ENCODE peak calls at places on chromosomes 2 and 18, in six cellular contexts. N, K, F, X, I and W are unnamed samples.

GRCh38 chr2:7773362-7773973 is 856.3 kb downstream of the RNF144A start:
- DNase-seq in N (no peak), K (no peak), F (no peak), X (peak), I (no peak), W (no peak)

GRCh38 chr18:48547456-48548403 is 8.9 kb downstream of the CTIF start:
- DNase-seq in N (no peak), K (no peak), F (no peak), X (no peak), I (no peak), W (no peak)

GRCh38 chr2:60794271-60794863 is 38.3 kb downstream of the PAPOLG start:
- DNase-seq in N (no peak), K (no peak), F (no peak), X (no peak), I (no peak), W (peak)

GRCh38 chr2:42223067-42223636 is 54.0 kb downstream of the EML4 start:
- DNase-seq in N (no peak), K (no peak), F (no peak), X (no peak), I (no peak), W (no peak)

GRCh38 chr2:134258684-134259408 is 5.0 kb downstream of the MGAT5 start:
- DNase-seq in N (no peak), K (peak), F (no peak), X (no peak), I (peak), W (no peak)

GRCh38 chr2:148887349-148888002 is 12.4 kb downstream of the KIF5C start:
- DNase-seq in N (no peak), K (no peak), F (no peak), X (no peak), I (no peak), W (no peak)

GRCh38 chr2:108383146-108383830 is 5.5 kb downstream of the SULT1C4 start:
- DNase-seq in N (no peak), K (no peak), F (peak), X (no peak), I (no peak), W (no peak)

GRCh38 chr18:74183110-74183509 is 34.8 kb downstream of the TIMM21 start:
- DNase-seq in N (no peak), K (no peak), F (no peak), X (no peak), I (no peak), W (no peak)

GRCh38 chr2:150544731-150545130 is 57.3 kb upstream of the RND3 start:
- DNase-seq in N (no peak), K (no peak), F (no peak), X (no peak), I (no peak), W (no peak)

GRCh38 chr2:127104881-127105655 is 1.9 kb downstream of the BIN1 start:
- DNase-seq in N (no peak), K (no peak), F (no peak), X (peak), I (no peak), W (no peak)

GRCh38 chr2:182625814-182626213 is 90.2 kb upstream of the DNAJC10 start:
- DNase-seq in N (no peak), K (no peak), F (no peak), X (no peak), I (no peak), W (no peak)

GRCh38 chr2:2887772-2888387 is 489.7 kb downstream of the EIPR1 start:
- DNase-seq in N (no peak), K (no peak), F (no peak), X (no peak), I (no peak), W (no peak)

GRCh38 chr2:149075868-149076267 is 37.4 kb downstream of the LYPD6B start:
- DNase-seq in N (no peak), K (no peak), F (peak), X (no peak), I (no peak), W (no peak)

GRCh38 chr2:128026422-128027277 is 1.2 kb downstream of the SAP130 start:
- DNase-seq in N (no peak), K (no peak), F (peak), X (no peak), I (no peak), W (no peak)

GRCh38 chr18:10318686-10318960 is 135.8 kb upstream of the APCDD1 start:
- DNase-seq in N (no peak), K (no peak), F (no peak), X (no peak), I (no peak), W (no peak)

GRCh38 chr2:130759906-130760753 is 4.8 kb downstream of the AMER3 start:
- DNase-seq in N (peak), K (no peak), F (no peak), X (no peak), I (no peak), W (peak)

GRCh38 chr2:119647440-119648169 is 31.4 kb upstream of the TMEM177 start:
- DNase-seq in N (no peak), K (no peak), F (no peak), X (no peak), I (no peak), W (no peak)

GRCh38 chr2:58762176-58762781 is 521.2 kb upstream of the FANCL start:
- DNase-seq in N (peak), K (peak), F (peak), X (peak), I (peak), W (peak)

GRCh38 chr2:188610827-188611226 is 319.2 kb downstream of the GULP1 start:
- DNase-seq in N (no peak), K (no peak), F (no peak), X (no peak), I (no peak), W (no peak)

GRCh38 chr2:59654753-59655152 is 898.7 kb downstream of the BCL11A start:
- DNase-seq in N (no peak), K (no peak), F (no peak), X (no peak), I (no peak), W (no peak)

GRCh38 chr2:70519453-70519852 is 34.2 kb downstream of the TGFA start:
- DNase-seq in N (no peak), K (no peak), F (no peak), X (no peak), I (no peak), W (no peak)

GRCh38 chr2:188293601-188294482 is 2.2 kb downstream of the GULP1 start:
- DNase-seq in N (peak), K (no peak), F (no peak), X (no peak), I (peak), W (no peak)

GRCh38 chr2:12675352-12675795 is 41.4 kb upstream of the TRIB2 start:
- DNase-seq in N (no peak), K (no peak), F (no peak), X (no peak), I (peak), W (no peak)